ENCODE peak calls at places on chromosomes 12 and 14, in nine cellular contexts. One of them, this sample, is unnamed.
A peak's percentile ranks its signal among the peaks of the same experiment; 100 is the strongest.

GRCh38 chr14:77186911-77187648 is 5.5 kb downstream of the TMEM63C start:
- DNase-seq in HepG2: no peak
- DNase-seq in activated naive CD4-positive, alpha-beta T cell: no peak
- DNase-seq in fibroblast of lung: peak; percentile 93
- DNase-seq in stimulated activated CD4-positive, alpha-beta T cell treated with anti-CD3 and anti-CD28 coated beads, TNF-alpha, amount 100 ng/mL, for 48 hours: no peak
- DNase-seq in NCI-H187: no peak
- DNase-seq in HTR-8/SVneo: no peak
- DNase-seq in SW 1271: no peak
- DNase-seq in CD4-positive, CD25-positive, alpha-beta regulatory T cell: no peak
- DNase-seq in this sample: no peak

GRCh38 chr12:43370299-43370698 is 181.7 kb downstream of the ADAMTS20 start:
- DNase-seq in HepG2: peak; percentile 13
- DNase-seq in activated naive CD4-positive, alpha-beta T cell: no peak
- DNase-seq in fibroblast of lung: peak; percentile 65
- DNase-seq in stimulated activated CD4-positive, alpha-beta T cell treated with anti-CD3 and anti-CD28 coated beads, TNF-alpha, amount 100 ng/mL, for 48 hours: no peak
- DNase-seq in NCI-H187: no peak
- DNase-seq in HTR-8/SVneo: peak; percentile 35
- DNase-seq in SW 1271: no peak
- DNase-seq in CD4-positive, CD25-positive, alpha-beta regulatory T cell: no peak
- DNase-seq in this sample: no peak

GRCh38 chr12:124311292-124312109 is 16.6 kb downstream of the RFLNA start:
- DNase-seq in HepG2: no peak
- DNase-seq in activated naive CD4-positive, alpha-beta T cell: no peak
- DNase-seq in fibroblast of lung: no peak
- DNase-seq in stimulated activated CD4-positive, alpha-beta T cell treated with anti-CD3 and anti-CD28 coated beads, TNF-alpha, amount 100 ng/mL, for 48 hours: no peak
- DNase-seq in NCI-H187: peak; percentile 24
- DNase-seq in HTR-8/SVneo: no peak
- DNase-seq in SW 1271: no peak
- DNase-seq in CD4-positive, CD25-positive, alpha-beta regulatory T cell: no peak
- DNase-seq in this sample: no peak

GRCh38 chr12:50764861-50765324 is 992 bp downstream of the ATF1 start:
- DNase-seq in HepG2: peak; percentile 89
- DNase-seq in activated naive CD4-positive, alpha-beta T cell: no peak
- DNase-seq in fibroblast of lung: peak; percentile 39
- DNase-seq in stimulated activated CD4-positive, alpha-beta T cell treated with anti-CD3 and anti-CD28 coated beads, TNF-alpha, amount 100 ng/mL, for 48 hours: no peak
- DNase-seq in NCI-H187: no peak
- DNase-seq in HTR-8/SVneo: peak; percentile 31
- DNase-seq in SW 1271: no peak
- DNase-seq in CD4-positive, CD25-positive, alpha-beta regulatory T cell: peak; percentile 35
- DNase-seq in this sample: peak; percentile 51

GRCh38 chr12:104682790-104683279 is 226.1 kb downstream of the CHST11 start:
- DNase-seq in HepG2: no peak
- DNase-seq in activated naive CD4-positive, alpha-beta T cell: no peak
- DNase-seq in fibroblast of lung: no peak
- DNase-seq in stimulated activated CD4-positive, alpha-beta T cell treated with anti-CD3 and anti-CD28 coated beads, TNF-alpha, amount 100 ng/mL, for 48 hours: peak; percentile 81
- DNase-seq in NCI-H187: no peak
- DNase-seq in HTR-8/SVneo: no peak
- DNase-seq in SW 1271: no peak
- DNase-seq in CD4-positive, CD25-positive, alpha-beta regulatory T cell: peak; percentile 64
- DNase-seq in this sample: peak; percentile 11

GRCh38 chr14:106417224-106418049 is 891.1 kb downstream of the TMEM121 start:
- DNase-seq in HepG2: peak; percentile 41
- DNase-seq in activated naive CD4-positive, alpha-beta T cell: peak; percentile 65
- DNase-seq in fibroblast of lung: no peak
- DNase-seq in stimulated activated CD4-positive, alpha-beta T cell treated with anti-CD3 and anti-CD28 coated beads, TNF-alpha, amount 100 ng/mL, for 48 hours: peak; percentile 97
- DNase-seq in NCI-H187: peak; percentile 28
- DNase-seq in HTR-8/SVneo: no peak
- DNase-seq in SW 1271: no peak
- DNase-seq in CD4-positive, CD25-positive, alpha-beta regulatory T cell: peak; percentile 67
- DNase-seq in this sample: peak; percentile 90

GRCh38 chr14:51080622-51081021 is 14.3 kb downstream of the TRIM9 start:
- DNase-seq in HepG2: no peak
- DNase-seq in activated naive CD4-positive, alpha-beta T cell: no peak
- DNase-seq in fibroblast of lung: no peak
- DNase-seq in stimulated activated CD4-positive, alpha-beta T cell treated with anti-CD3 and anti-CD28 coated beads, TNF-alpha, amount 100 ng/mL, for 48 hours: no peak
- DNase-seq in NCI-H187: no peak
- DNase-seq in HTR-8/SVneo: no peak
- DNase-seq in SW 1271: no peak
- DNase-seq in CD4-positive, CD25-positive, alpha-beta regulatory T cell: no peak
- DNase-seq in this sample: no peak

GRCh38 chr14:106843951-106844483 is 1317.6 kb downstream of the TMEM121 start:
- DNase-seq in HepG2: no peak
- DNase-seq in activated naive CD4-positive, alpha-beta T cell: no peak
- DNase-seq in fibroblast of lung: no peak
- DNase-seq in stimulated activated CD4-positive, alpha-beta T cell treated with anti-CD3 and anti-CD28 coated beads, TNF-alpha, amount 100 ng/mL, for 48 hours: no peak
- DNase-seq in NCI-H187: peak; percentile 26
- DNase-seq in HTR-8/SVneo: no peak
- DNase-seq in SW 1271: no peak
- DNase-seq in CD4-positive, CD25-positive, alpha-beta regulatory T cell: no peak
- DNase-seq in this sample: peak; percentile 61

GRCh38 chr12:63989301-63989845 is 144.9 kb downstream of the SRGAP1 start:
- DNase-seq in HepG2: peak; percentile 55
- DNase-seq in activated naive CD4-positive, alpha-beta T cell: no peak
- DNase-seq in fibroblast of lung: peak; percentile 87
- DNase-seq in stimulated activated CD4-positive, alpha-beta T cell treated with anti-CD3 and anti-CD28 coated beads, TNF-alpha, amount 100 ng/mL, for 48 hours: no peak
- DNase-seq in NCI-H187: peak; percentile 77
- DNase-seq in HTR-8/SVneo: no peak
- DNase-seq in SW 1271: no peak
- DNase-seq in CD4-positive, CD25-positive, alpha-beta regulatory T cell: no peak
- DNase-seq in this sample: no peak

GRCh38 chr14:24078146-24078545 is 6.8 kb downstream of the CPNE6 start:
- DNase-seq in HepG2: no peak
- DNase-seq in activated naive CD4-positive, alpha-beta T cell: no peak
- DNase-seq in fibroblast of lung: no peak
- DNase-seq in stimulated activated CD4-positive, alpha-beta T cell treated with anti-CD3 and anti-CD28 coated beads, TNF-alpha, amount 100 ng/mL, for 48 hours: no peak
- DNase-seq in NCI-H187: no peak
- DNase-seq in HTR-8/SVneo: no peak
- DNase-seq in SW 1271: no peak
- DNase-seq in CD4-positive, CD25-positive, alpha-beta regulatory T cell: no peak
- DNase-seq in this sample: no peak

GRCh38 chr14:100246809-100247428 is 8.0 kb downstream of the YY1 start:
- DNase-seq in HepG2: peak; percentile 77
- DNase-seq in activated naive CD4-positive, alpha-beta T cell: no peak
- DNase-seq in fibroblast of lung: peak; percentile 38
- DNase-seq in stimulated activated CD4-positive, alpha-beta T cell treated with anti-CD3 and anti-CD28 coated beads, TNF-alpha, amount 100 ng/mL, for 48 hours: no peak
- DNase-seq in NCI-H187: no peak
- DNase-seq in HTR-8/SVneo: peak; percentile 61
- DNase-seq in SW 1271: peak; percentile 12
- DNase-seq in CD4-positive, CD25-positive, alpha-beta regulatory T cell: no peak
- DNase-seq in this sample: no peak

GRCh38 chr12:26188132-26188531 is 7.2 kb upstream of the SSPN start:
- DNase-seq in HepG2: no peak
- DNase-seq in activated naive CD4-positive, alpha-beta T cell: no peak
- DNase-seq in fibroblast of lung: peak; percentile 90
- DNase-seq in stimulated activated CD4-positive, alpha-beta T cell treated with anti-CD3 and anti-CD28 coated beads, TNF-alpha, amount 100 ng/mL, for 48 hours: no peak
- DNase-seq in NCI-H187: no peak
- DNase-seq in HTR-8/SVneo: no peak
- DNase-seq in SW 1271: no peak
- DNase-seq in CD4-positive, CD25-positive, alpha-beta regulatory T cell: no peak
- DNase-seq in this sample: no peak

This sample was measured in MM.1S.